ENCODE peak calls at places on chromosomes 4 and X, in seven cellular contexts. B is activated naive CD4-positive, alpha-beta T cell; Y is hepatocyte; N is LoVo; S is T-cell; Q is C1 segment of cervical spinal cord; R is cardiac muscle cell. H is an unnamed sample.

GRCh38 chr4:108965031-108965430 is 202.2 kb upstream of the ETNPPL start:
- DNase-seq in B (no peak), Y (no peak), N (no peak), S (no peak), Q (no peak), R (peak; percentile 17), H (peak; percentile 56)

GRCh38 chrX:29231800-29232199 is 644.6 kb downstream of the IL1RAPL1 start:
- DNase-seq in B (no peak), Y (no peak), N (no peak), S (no peak), Q (no peak), R (peak; percentile 15), H (peak; percentile 1)

GRCh38 chr4:107197121-107197520 is 161.0 kb upstream of the DKK2 start:
- DNase-seq in B (no peak), Y (no peak), N (no peak), S (no peak), Q (no peak), R (no peak), H (no peak)

GRCh38 chr4:37748546-37748945 is 62.4 kb upstream of the RELL1 start:
- DNase-seq in B (no peak), Y (no peak), N (no peak), S (no peak), Q (no peak), R (no peak), H (peak; percentile 17)

GRCh38 chrX:973010-973409 is 239.4 kb downstream of the CRLF2 start:
- DNase-seq in B (no peak), Y (no peak), N (no peak), S (no peak), Q (no peak), R (no peak), H (no peak)

GRCh38 chrX:13208281-13208935 is 111.4 kb downstream of the ATXN3L start:
- DNase-seq in B (no peak), Y (no peak), N (no peak), S (no peak), Q (no peak), R (no peak), H (no peak)

GRCh38 chrX:107823456-107823855 is 2.2 kb upstream of the MID2 start:
- DNase-seq in B (no peak), Y (no peak), N (no peak), S (no peak), Q (no peak), R (peak; percentile 89), H (peak; percentile 1)

GRCh38 chr4:122583906-122584305 is 37.0 kb downstream of the IL21 start:
- DNase-seq in B (no peak), Y (peak; percentile 11), N (no peak), S (no peak), Q (no peak), R (peak; percentile 65), H (no peak)

GRCh38 chr4:14857986-14858385 is 144.3 kb upstream of the CPEB2 start:
- DNase-seq in B (no peak), Y (no peak), N (no peak), S (no peak), Q (no peak), R (no peak), H (no peak)

GRCh38 chr4:40232610-40233009 is 35.8 kb downstream of the RHOH start:
- DNase-seq in B (no peak), Y (no peak), N (no peak), S (no peak), Q (no peak), R (no peak), H (no peak)

GRCh38 chrX:12961191-12961718 is 13.7 kb upstream of the TMSB4X start:
- DNase-seq in B (no peak), Y (no peak), N (no peak), S (no peak), Q (no peak), R (no peak), H (no peak)

GRCh38 chr4:185015108-185015507 is 3.2 kb upstream of the HELT start:
- DNase-seq in B (no peak), Y (no peak), N (no peak), S (no peak), Q (no peak), R (peak; percentile 20), H (no peak)

GRCh38 chrX:123975180-123975579 is 13.7 kb downstream of the STAG2 start:
- DNase-seq in B (no peak), Y (no peak), N (no peak), S (no peak), Q (no peak), R (peak; percentile 29), H (no peak)

GRCh38 chr4:1116837-1117236 is 3.5 kb upstream of the RNF212 start:
- DNase-seq in B (no peak), Y (no peak), N (no peak), S (no peak), Q (no peak), R (peak; percentile 17), H (peak; percentile 88)

GRCh38 chr4:48718818-48719465 is 61.1 kb downstream of the FRYL start:
- DNase-seq in B (no peak), Y (no peak), N (no peak), S (no peak), Q (no peak), R (no peak), H (peak; percentile 24)

GRCh38 chr4:185304944-185305690 is 90.6 kb downstream of the LRP2BP start:
- DNase-seq in B (no peak), Y (peak; percentile 18), N (no peak), S (no peak), Q (no peak), R (peak; percentile 25), H (peak; percentile 41)

GRCh38 chr4:57265831-57266582 is 155.8 kb upstream of the IGFBP7 start:
- DNase-seq in B (no peak), Y (no peak), N (no peak), S (no peak), Q (no peak), R (no peak), H (peak; percentile 80)

GRCh38 chr4:83535520-83535944 is 376 bp upstream of the GPAT3 start:
- DNase-seq in B (peak; percentile 2), Y (peak; percentile 34), N (peak; percentile 84), S (no peak), Q (peak; percentile 36), R (peak; percentile 77), H (peak; percentile 59)

GRCh38 chr4:29081230-29081955 is 1638.8 kb upstream of the PCDH7 start:
- DNase-seq in B (no peak), Y (peak; percentile 6), N (no peak), S (no peak), Q (no peak), R (peak; percentile 2), H (peak; percentile 11)

GRCh38 chrX:25005382-25006185 is 10.2 kb downstream of the ARX start:
- DNase-seq in B (no peak), Y (no peak), N (no peak), S (no peak), Q (no peak), R (no peak), H (no peak)